ENCODE peak calls at places on chromosomes 13 and 19, in four cellular contexts. T is heart left ventricle; O is CD4-positive, alpha-beta T cell; Q is brain microvascular endothelial cell. R is an unnamed sample.

GRCh38 chr19:12782424-12783225 is 7.3 kb upstream of the HOOK2 start:
- DNase-seq in T (peak; percentile 95), O (peak; percentile 93), Q (peak; percentile 65), R (peak; percentile 79)

GRCh38 chr19:50646074-50646807 is 3.0 kb upstream of the C19orf81 start:
- DNase-seq in T (no peak), O (no peak), Q (peak; percentile 79), R (no peak)

GRCh38 chr19:49512970-49513745 is 697 bp downstream of the FCGRT start:
- DNase-seq in T (peak; percentile 62), O (no peak), Q (no peak), R (peak; percentile 72)

GRCh38 chr19:56167064-56167578 is 8.7 kb upstream of the GALP start:
- DNase-seq in T (no peak), O (no peak), Q (no peak), R (peak; percentile 31)

GRCh38 chr13:93289842-93290241 is 63.2 kb downstream of the GPC6 start:
- DNase-seq in T (no peak), O (no peak), Q (no peak), R (no peak)

GRCh38 chr19:38009650-38010229 is 102.7 kb downstream of the SIPA1L3 start:
- DNase-seq in T (no peak), O (no peak), Q (no peak), R (no peak)

GRCh38 chr13:19185086-19185864 is 3.7 kb upstream of the TUBA3C start:
- DNase-seq in T (no peak), O (no peak), Q (no peak), R (no peak)

GRCh38 chr13:42650470-42650869 is 76.5 kb downstream of the TNFSF11 start:
- DNase-seq in T (no peak), O (no peak), Q (no peak), R (no peak)

GRCh38 chr19:29404951-29405727 is 120.7 kb upstream of the VSTM2B start:
- DNase-seq in T (no peak), O (no peak), Q (no peak), R (peak; percentile 45)

GRCh38 chr13:57748096-57748495 is 116.6 kb downstream of the PCDH17 start:
- DNase-seq in T (no peak), O (no peak), Q (no peak), R (no peak)

GRCh38 chr19:35161434-35161743 is 6.9 kb downstream of the FXYD5 start:
- DNase-seq in T (no peak), O (no peak), Q (no peak), R (no peak)

GRCh38 chr19:3687774-3688706 is 12.2 kb downstream of the PIP5K1C start:
- DNase-seq in T (no peak), O (peak; percentile 54), Q (no peak), R (peak; percentile 41)

GRCh38 chr13:27148900-27149299 is 22.7 kb downstream of the USP12 start:
- DNase-seq in T (no peak), O (no peak), Q (no peak), R (no peak)

GRCh38 chr19:55311797-55312196 is 13.3 kb downstream of the TMEM150B start:
- DNase-seq in T (no peak), O (no peak), Q (no peak), R (no peak)

GRCh38 chr13:32731576-32731975 is 145.3 kb downstream of the PDS5B start:
- DNase-seq in T (no peak), O (no peak), Q (peak; percentile 29), R (no peak)

GRCh38 chr19:48616491-48617056 is 1.7 kb upstream of the FAM83E start:
- DNase-seq in T (no peak), O (no peak), Q (no peak), R (no peak)

GRCh38 chr13:89061821-89062220 is 1390.7 kb downstream of the SLITRK5 start:
- DNase-seq in T (no peak), O (no peak), Q (no peak), R (no peak)

GRCh38 chr13:111973186-111974064 is 93.5 kb upstream of the SOX1 start:
- DNase-seq in T (no peak), O (no peak), Q (no peak), R (no peak)

GRCh38 chr13:29422015-29422414 is 173.5 kb downstream of the SLC7A1 start:
- DNase-seq in T (no peak), O (no peak), Q (no peak), R (no peak)

GRCh38 chr19:37954421-37954874 is 47.4 kb downstream of the SIPA1L3 start:
- DNase-seq in T (no peak), O (no peak), Q (no peak), R (no peak)

GRCh38 chr13:24135674-24136300 is 24.7 kb upstream of the SPATA13 start:
- DNase-seq in T (no peak), O (no peak), Q (peak; percentile 32), R (no peak)

GRCh38 chr13:27481766-27482165 is 31.4 kb upstream of the MTIF3 start:
- DNase-seq in T (no peak), O (no peak), Q (peak; percentile 39), R (peak; percentile 75)

GRCh38 chr13:80278706-80279105 is 62.2 kb downstream of the SPRY2 start:
- DNase-seq in T (no peak), O (no peak), Q (no peak), R (no peak)

GRCh38 chr13:40189426-40189825 is 477.0 kb downstream of the FOXO1 start:
- DNase-seq in T (no peak), O (peak; percentile 13), Q (no peak), R (no peak)

GRCh38 chr19:39001016-39001415 is 25.5 kb upstream of the FBXO17 start:
- DNase-seq in T (no peak), O (no peak), Q (no peak), R (no peak)

GRCh38 chr13:45715351-45715750 is 13.2 kb downstream of the CBY2 start:
- DNase-seq in T (no peak), O (no peak), Q (no peak), R (no peak)

GRCh38 chr13:98890920-98891319 is 86.9 kb downstream of the DOCK9 start:
- DNase-seq in T (no peak), O (no peak), Q (no peak), R (peak; percentile 20)

GRCh38 chr13:40540707-40541044 is 125.8 kb downstream of the FOXO1 start:
- DNase-seq in T (no peak), O (no peak), Q (no peak), R (no peak)

GRCh38 chr19:54517483-54517882 is 14.9 kb downstream of the LAIR2 start:
- DNase-seq in T (peak; percentile 43), O (peak; percentile 37), Q (peak; percentile 33), R (peak; percentile 72)

GRCh38 chr19:3096902-3097326 is 2.8 kb downstream of the GNA11 start:
- DNase-seq in T (no peak), O (no peak), Q (no peak), R (no peak)

GRCh38 chr19:8212212-8212611 is 3.0 kb downstream of the CERS4 start:
- DNase-seq in T (no peak), O (no peak), Q (no peak), R (no peak)

GRCh38 chr13:49716615-49717014 is 25.3 kb upstream of the EBPL start:
- DNase-seq in T (no peak), O (no peak), Q (no peak), R (no peak)

GRCh38 chr19:2180881-2181617 is 17.3 kb downstream of the DOT1L start:
- DNase-seq in T (no peak), O (no peak), Q (no peak), R (no peak)

GRCh38 chr19:5507056-5507624 is 51.9 kb downstream of the ZNRF4 start:
- DNase-seq in T (no peak), O (no peak), Q (no peak), R (no peak)

GRCh38 chr13:38905081-38905480 is 85.5 kb downstream of the STOML3 start:
- DNase-seq in T (no peak), O (no peak), Q (no peak), R (no peak)

GRCh38 chr19:49393871-49394270 is 5.8 kb downstream of the KASH5 start:
- DNase-seq in T (no peak), O (no peak), Q (no peak), R (no peak)

GRCh38 chr13:93326427-93326826 is 99.8 kb downstream of the GPC6 start:
- DNase-seq in T (no peak), O (no peak), Q (no peak), R (no peak)

GRCh38 chr19:46471778-46472543 is 598 bp upstream of the PNMA8A start:
- DNase-seq in T (no peak), O (no peak), Q (no peak), R (no peak)

GRCh38 chr13:35549481-35549880 is 73.0 kb upstream of the MAB21L1 start:
- DNase-seq in T (no peak), O (no peak), Q (peak; percentile 47), R (no peak)
- TF ChIP-seq CTCF in T (no peak), O (no peak), Q (no peak), R (no peak)

GRCh38 chr19:9850235-9850959 is 15.3 kb downstream of the PIN1 start:
- DNase-seq in T (no peak), O (no peak), Q (no peak), R (peak; percentile 58)

GRCh38 chr19:9848761-9849160 is 13.6 kb downstream of the PIN1 start:
- DNase-seq in T (no peak), O (no peak), Q (no peak), R (peak; percentile 62)

GRCh38 chr19:9849786-9850185 is 14.7 kb downstream of the PIN1 start:
- DNase-seq in T (no peak), O (no peak), Q (no peak), R (no peak)

GRCh38 chr19:9848060-9848459 is 12.9 kb downstream of the PIN1 start:
- DNase-seq in T (no peak), O (peak; percentile 41), Q (no peak), R (peak; percentile 65)

GRCh38 chr19:9847087-9847671 is 12.1 kb downstream of the PIN1 start:
- DNase-seq in T (no peak), O (peak; percentile 31), Q (peak; percentile 93), R (peak; percentile 49)
- TF ChIP-seq CTCF in T (peak; percentile 24), O (no peak), Q (peak; percentile 95), R (peak; percentile 42)

DNA sequence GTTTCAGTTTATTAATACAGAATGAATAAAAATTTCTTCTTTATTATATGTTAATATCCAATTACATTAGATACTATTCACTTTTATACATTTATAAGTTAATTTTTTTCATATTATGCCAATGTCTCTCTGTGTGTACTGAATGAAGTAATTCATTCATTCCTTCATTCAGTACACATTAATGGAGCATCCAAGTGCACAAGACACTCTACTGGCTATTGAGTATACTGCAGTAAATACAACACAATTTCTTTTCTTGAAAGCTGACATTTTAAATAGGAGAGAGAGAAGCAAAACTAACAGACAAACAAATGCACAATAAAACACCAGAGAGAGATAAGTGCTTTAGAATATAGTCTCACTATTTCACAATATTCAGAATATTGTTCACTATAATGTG is 1038.3 kb upstream of the SPRY2 start:
- DNase-seq in T (no peak), O (no peak), Q (no peak), R (no peak)
- TF ChIP-seq CTCF in T (no peak), O (no peak), Q (no peak), R (peak; percentile 20)

GRCh38 chr13:113196970-113197737 is 11.3 kb downstream of the PCID2 start:
- DNase-seq in T (no peak), O (no peak), Q (no peak), R (no peak)
- TF ChIP-seq CTCF in T (no peak), O (no peak), Q (no peak), R (no peak)

R was measured in nephron progenitor cell.